ENCODE peak calls at places on chromosomes 1 and 21, in ten cellular contexts. R is lower leg skin; B is sciatic nerve; G is activated naive CD4-positive, alpha-beta T cell treated with anti-CD3 and anti-CD28 coated beads for 36 hours; Q is H1; U is GM12865; Y is activated CD4-positive, alpha-beta T cell treated with anti-CD3 and anti-CD28 coated beads, Interleukin-2, amount 50 U/mL, for 24 hours; X is DMS153; A is fibroblast of mammary gland; J is amygdala. O is an unnamed sample.

GRCh38 chr1:47196622-47197021 is 6.8 kb upstream of the PDZK1IP1 start:
- DNase-seq in R (no peak), B (peak), G (no peak), Q (no peak), U (no peak), Y (no peak), X (no peak), A (no peak), J (no peak), O (no peak)

GRCh38 chr1:77940921-77941570 is 37.8 kb downstream of the FUBP1 start:
- DNase-seq in R (no peak), B (no peak), G (no peak), Q (no peak), U (no peak), Y (no peak), X (no peak), A (no peak), J (no peak), O (no peak)

GRCh38 chr1:186775031-186775430 is 53.7 kb upstream of the PLA2G4A start:
- DNase-seq in R (no peak), B (no peak), G (no peak), Q (no peak), U (no peak), Y (no peak), X (no peak), A (no peak), J (no peak), O (no peak)

GRCh38 chr1:16882995-16883394 is 12.8 kb upstream of the RNU1-2 start:
- DNase-seq in R (no peak), B (no peak), G (no peak), Q (no peak), U (no peak), Y (no peak), X (no peak), A (no peak), J (no peak), O (no peak)

GRCh38 chr1:26450906-26451305 is 18.8 kb downstream of the DHDDS start:
- DNase-seq in R (no peak), B (no peak), G (no peak), Q (no peak), U (no peak), Y (no peak), X (no peak), A (no peak), J (no peak), O (no peak)

GRCh38 chr1:110337704-110338199 is 1.4 kb upstream of the RBM15 start:
- DNase-seq in R (peak), B (peak), G (peak), Q (no peak), U (peak), Y (no peak), X (peak), A (no peak), J (peak), O (no peak)

GRCh38 chr1:152884966-152885624 is 7.0 kb downstream of the SMCP start:
- DNase-seq in R (no peak), B (no peak), G (no peak), Q (no peak), U (no peak), Y (no peak), X (no peak), A (peak), J (no peak), O (no peak)

GRCh38 chr1:220217383-220217988 is 54.8 kb downstream of the RAB3GAP2 start:
- DNase-seq in R (no peak), B (no peak), G (no peak), Q (no peak), U (peak), Y (no peak), X (no peak), A (no peak), J (no peak), O (no peak)

GRCh38 chr1:40132383-40133121 is 28.6 kb upstream of the RLF start:
- DNase-seq in R (no peak), B (no peak), G (no peak), Q (no peak), U (no peak), Y (no peak), X (no peak), A (no peak), J (no peak), O (no peak)

GRCh38 chr1:25677193-25677773 is 60.7 kb downstream of the MAN1C1 start:
- DNase-seq in R (no peak), B (no peak), G (peak), Q (no peak), U (no peak), Y (no peak), X (peak), A (no peak), J (no peak), O (no peak)

GRCh38 chr21:36504067-36505058 is 24.4 kb upstream of the CLDN14 start:
- DNase-seq in R (peak), B (no peak), G (peak), Q (no peak), U (peak), Y (peak), X (peak), A (peak), J (no peak), O (peak)

GRCh38 chr1:1628656-1629429 is 3.1 kb upstream of the MMP23B start:
- DNase-seq in R (no peak), B (no peak), G (peak), Q (no peak), U (peak), Y (peak), X (no peak), A (no peak), J (no peak), O (no peak)

GRCh38 chr1:110763149-110763548 is 88.4 kb upstream of the KCNA3 start:
- DNase-seq in R (no peak), B (no peak), G (no peak), Q (no peak), U (no peak), Y (no peak), X (no peak), A (no peak), J (no peak), O (no peak)

GRCh38 chr1:29811727-29812396 is 575.5 kb downstream of the PTPRU start:
- DNase-seq in R (no peak), B (no peak), G (no peak), Q (no peak), U (no peak), Y (no peak), X (no peak), A (no peak), J (no peak), O (no peak)

GRCh38 chr1:107196973-107197562 is 56.2 kb downstream of the NTNG1 start:
- DNase-seq in R (no peak), B (no peak), G (peak), Q (no peak), U (peak), Y (no peak), X (no peak), A (peak), J (no peak), O (peak)